ENCODE peak calls at places on chromosomes 2 and 18, in six cellular contexts. T, I, C, J, A and N are unnamed samples.

GRCh38 chr2:240557808-240558207 is at the start of gene ANKMY1:
- DNase-seq in T (peak), I (peak), C (peak), J (peak), A (peak), N (peak)

GRCh38 chr2:70144443-70145167 is 46.2 kb downstream of the C2orf42 start:
- DNase-seq in T (no peak), I (no peak), C (no peak), J (no peak), A (no peak), N (no peak)

GRCh38 chr2:20173496-20174402 is 51.2 kb downstream of the SDC1 start:
- DNase-seq in T (peak), I (no peak), C (no peak), J (no peak), A (no peak), N (no peak)

GRCh38 chr2:113012436-113013335 is 7.4 kb downstream of the IL36A start:
- DNase-seq in T (no peak), I (peak), C (no peak), J (no peak), A (no peak), N (no peak)

GRCh38 chr2:173238385-173238784 is 116.3 kb upstream of the CDCA7 start:
- DNase-seq in T (no peak), I (no peak), C (no peak), J (no peak), A (no peak), N (no peak)

GRCh38 chr2:147100406-147101035 is 744.3 kb upstream of the ACVR2A start:
- DNase-seq in T (no peak), I (peak), C (no peak), J (no peak), A (no peak), N (peak)

GRCh38 chr2:167140767-167141166 is 252.5 kb downstream of the XIRP2 start:
- DNase-seq in T (no peak), I (peak), C (no peak), J (no peak), A (peak), N (no peak)

GRCh38 chr2:141380625-141381012 is 750.2 kb downstream of the LRP1B start:
- DNase-seq in T (no peak), I (no peak), C (no peak), J (no peak), A (peak), N (no peak)

DNA sequence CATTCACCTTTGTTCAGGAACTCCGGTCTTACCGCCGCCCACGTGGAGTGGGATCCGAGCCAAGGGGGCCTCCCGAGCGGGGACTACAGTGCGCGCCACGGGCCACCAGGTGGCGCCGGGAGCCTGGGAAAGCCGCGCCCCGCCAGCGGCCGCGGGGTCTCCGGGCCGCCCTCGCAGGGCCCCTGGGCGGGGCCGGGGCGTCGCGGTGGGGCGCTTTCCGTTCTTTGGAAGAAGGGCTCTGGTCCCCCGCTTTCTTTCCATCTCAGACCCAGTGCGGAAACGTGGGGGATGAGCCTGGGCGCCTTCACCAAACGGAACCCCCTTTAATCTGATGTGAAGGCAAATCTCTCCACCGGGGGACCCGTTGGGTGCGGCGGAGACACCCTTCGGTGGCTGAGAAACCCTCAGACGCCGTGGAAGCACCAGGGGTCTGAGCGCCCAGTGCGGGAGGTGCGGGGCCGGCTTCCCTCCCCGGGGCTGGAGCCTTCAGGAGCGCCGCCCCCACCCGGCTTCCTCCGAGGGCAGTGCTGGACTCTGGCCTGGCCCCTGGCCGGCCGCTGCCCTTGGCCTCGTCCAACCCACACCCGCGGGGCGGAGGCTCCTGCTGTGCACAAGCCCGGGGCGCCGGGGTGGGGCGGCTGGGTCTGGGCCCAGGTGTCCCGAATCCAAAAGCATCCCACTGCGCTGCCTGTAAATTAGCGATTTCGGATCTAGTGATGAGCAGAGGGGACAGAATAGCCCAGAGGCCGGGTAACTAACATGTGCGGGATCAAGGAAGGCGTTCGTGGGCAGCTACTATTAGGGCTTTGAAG is 44.6 kb downstream of the GORASP2 start:
- DNase-seq in T (peak), I (peak), C (peak), J (peak), A (peak), N (peak)
- H2BK120ac ChIP-seq in T (no peak), I (peak), C (peak), J (no peak), A (peak), N (peak)

GRCh38 chr2:8533923-8534322 is 147.9 kb upstream of the ID2 start:
- DNase-seq in T (no peak), I (no peak), C (no peak), J (no peak), A (no peak), N (no peak)
- H2BK5ac ChIP-seq in T (no peak), I (no peak), C (no peak), J (no peak), A (no peak), N (no peak)

GRCh38 chr2:231667096-231667427 is 41.3 kb upstream of the PTMA start:
- DNase-seq in T (no peak), I (no peak), C (no peak), J (no peak), A (no peak), N (no peak)

GRCh38 chr2:231664727-231665126 is 43.6 kb upstream of the PTMA start:
- DNase-seq in T (no peak), I (no peak), C (no peak), J (no peak), A (no peak), N (no peak)

GRCh38 chr2:231665208-231665921 is 43.0 kb upstream of the PTMA start:
- DNase-seq in T (peak), I (no peak), C (no peak), J (no peak), A (no peak), N (no peak)

GRCh38 chr2:231667497-231667896 is 40.8 kb upstream of the PTMA start:
- DNase-seq in T (peak), I (no peak), C (no peak), J (no peak), A (no peak), N (no peak)

GRCh38 chr2:231666171-231667095 is 41.9 kb upstream of the PTMA start:
- DNase-seq in T (peak), I (peak), C (no peak), J (peak), A (peak), N (peak)
- H2BK120ac ChIP-seq in T (peak), I (peak), C (peak), J (peak), A (peak), N (peak)

GRCh38 chr18:76822510-76823165 is at the start of gene ZNF236:
- DNase-seq in T (peak), I (peak), C (peak), J (peak), A (peak), N (peak)
- H2BK5ac ChIP-seq in T (no peak), I (peak), C (peak), J (peak), A (peak), N (peak)